ENCODE peak calls at places on chromosomes 5 and 9, in nine cellular contexts. I is T-helper 2 cell; H is stimulated activated CD8-positive, alpha-beta memory T cell treated with anti-CD3 and anti-CD28 coated beads, Interleukin-15, amount 100 ng/mL, for 24 hours; D is AG04449; O is AML-193; L is OCI-M1; E is activated naive CD8-positive, alpha-beta T cell treated with anti-CD3 and anti-CD28 coated beads, Interleukin-2, amount 50 U/mL, for 24 hours; A is left lung; V is stimulated activated CD4-positive, alpha-beta T cell treated with anti-CD3 and anti-CD28 coated beads, Interleukin-4, amount 100 ng/mL, for 1 hour. T is an unnamed sample.

GRCh38 chr5:115895821-115896220 is 54.1 kb downstream of the AP3S1 start:
- DNase-seq in I (no peak), H (no peak), D (no peak), O (no peak), L (no peak), E (no peak), A (no peak), V (no peak), T (no peak)

GRCh38 chr9:16309350-16310271 is 560.9 kb downstream of the BNC2 start:
- DNase-seq in I (no peak), H (no peak), D (no peak), O (no peak), L (no peak), E (no peak), A (no peak), V (no peak), T (no peak)

GRCh38 chr9:70006299-70006698 is 37.3 kb upstream of the MAMDC2 start:
- DNase-seq in I (no peak), H (no peak), D (no peak), O (no peak), L (no peak), E (no peak), A (no peak), V (no peak), T (no peak)

GRCh38 chr5:39775058-39775457 is 350.3 kb upstream of the DAB2 start:
- DNase-seq in I (no peak), H (no peak), D (no peak), O (no peak), L (no peak), E (no peak), A (no peak), V (no peak), T (no peak)

GRCh38 chr9:78906356-78906755 is 609.4 kb downstream of the PSAT1 start:
- DNase-seq in I (no peak), H (no peak), D (no peak), O (no peak), L (no peak), E (no peak), A (no peak), V (no peak), T (no peak)

GRCh38 chr9:102237520-102237919 is 499.1 kb upstream of the GRIN3A start:
- DNase-seq in I (no peak), H (no peak), D (no peak), O (no peak), L (peak), E (no peak), A (no peak), V (no peak), T (no peak)

GRCh38 chr9:81874926-81875325 is 53.3 kb upstream of the SPATA31D4 start:
- DNase-seq in I (no peak), H (no peak), D (peak), O (no peak), L (no peak), E (no peak), A (no peak), V (no peak), T (no peak)

GRCh38 chr5:73201547-73202513 is 28.8 kb downstream of the TMEM174 start:
- DNase-seq in I (peak), H (peak), D (no peak), O (peak), L (peak), E (peak), A (peak), V (peak), T (no peak)

GRCh38 chr5:69167488-69167845 is 517 bp downstream of the CCNB1 start:
- DNase-seq in I (no peak), H (no peak), D (no peak), O (no peak), L (peak), E (no peak), A (no peak), V (no peak), T (no peak)

GRCh38 chr9:33254211-33254610 is 10.3 kb downstream of the BAG1 start:
- DNase-seq in I (no peak), H (no peak), D (no peak), O (no peak), L (no peak), E (no peak), A (no peak), V (no peak), T (no peak)

GRCh38 chr9:75672478-75672877 is 218.0 kb upstream of the PCSK5 start:
- DNase-seq in I (no peak), H (no peak), D (no peak), O (no peak), L (no peak), E (no peak), A (no peak), V (no peak), T (no peak)

T was measured in SIG-M5.